ENCODE peak calls at places on chromosomes 1 and 21, in nine cellular contexts. G, Q, H, B, N, L, F, D and V are unnamed samples.

GRCh38 chr1:87436534-87436933 is 107.9 kb downstream of the LMO4 start:
- DNase-seq in Q (no peak), G (no peak), H (no peak), D (no peak), N (no peak), L (no peak), F (no peak), B (no peak), V (no peak)

GRCh38 chr1:1402081-1402900 is 3.2 kb upstream of the CCNL2 start:
- DNase-seq in H (no peak), F (no peak), Q (no peak), G (no peak), N (peak), D (peak), L (no peak), B (peak), V (no peak)

GRCh38 chr1:35708179-35708891 is 10.3 kb downstream of the C1orf216 start:
- DNase-seq in Q (peak), N (no peak), F (no peak), H (no peak), G (no peak), D (no peak), B (no peak), L (no peak), V (no peak)

GRCh38 chr1:112389689-112390088 is 6.3 kb upstream of the CTTNBP2NL start:
- DNase-seq in N (no peak), D (no peak), H (peak), B (no peak), G (no peak), F (no peak), Q (no peak), L (no peak), V (no peak)

GRCh38 chr21:41733951-41734689 is 32.7 kb downstream of the RIPK4 start:
- DNase-seq in D (no peak), G (no peak), B (no peak), H (no peak), Q (no peak), F (no peak), L (no peak), N (no peak), V (no peak)

GRCh38 chr1:113615425-113615824 is 143.9 kb downstream of the PHTF1 start:
- DNase-seq in Q (no peak), H (no peak), D (no peak), F (no peak), B (no peak), G (no peak), N (peak), L (no peak), V (no peak)

GRCh38 chr1:228337711-228338520 is 68.7 kb downstream of the TRIM11 start:
- DNase-seq in D (no peak), N (no peak), L (peak), Q (peak), F (no peak), G (no peak), H (no peak), B (no peak), V (no peak)

GRCh38 chr1:30472009-30472408 is 251.4 kb downstream of the MATN1 start:
- DNase-seq in B (no peak), N (no peak), D (no peak), F (no peak), G (no peak), H (no peak), L (peak), Q (peak), V (no peak)

GRCh38 chr1:42239555-42239954 is 75.0 kb upstream of the GUCA2A start:
- DNase-seq in H (no peak), G (no peak), D (no peak), B (no peak), L (no peak), F (no peak), N (no peak), Q (no peak), V (no peak)

GRCh38 chr1:5975133-5975880 is 16.9 kb downstream of the NPHP4 start:
- DNase-seq in B (peak), G (peak), Q (peak), N (peak), H (no peak), L (peak), F (peak), D (no peak), V (no peak)

GRCh38 chr1:52554756-52555155 is 1.9 kb upstream of the TUT4 start:
- DNase-seq in H (no peak), Q (no peak), L (no peak), F (no peak), D (no peak), N (no peak), B (no peak), G (no peak), V (no peak)

GRCh38 chr1:56064705-56065104 is 514.7 kb downstream of the PLPP3 start:
- DNase-seq in G (no peak), N (peak), D (no peak), L (no peak), Q (no peak), F (no peak), H (no peak), B (peak), V (no peak)

GRCh38 chr1:182615468-182616129 is 11.4 kb upstream of the RGS16 start:
- DNase-seq in D (no peak), G (no peak), F (no peak), B (no peak), Q (no peak), N (no peak), L (peak), H (no peak), V (no peak)

GRCh38 chr21:46385846-46386725 is 62.1 kb downstream of the PCNT start:
- DNase-seq in D (no peak), N (no peak), F (no peak), Q (no peak), G (no peak), H (no peak), L (no peak), B (no peak), V (no peak)

GRCh38 chr1:6580588-6581270 is 935 bp downstream of the ZBTB48 start:
- DNase-seq in Q (no peak), G (no peak), L (peak), D (no peak), B (no peak), N (peak), H (no peak), F (no peak), V (no peak)

GRCh38 chr1:89125571-89126233 is at the start of gene GBP2:
- DNase-seq in B (peak), N (peak), H (no peak), D (no peak), F (no peak), Q (no peak), G (peak), L (no peak), V (no peak)

GRCh38 chr21:20459838-20460237 is 538.4 kb upstream of the NCAM2 start:
- DNase-seq in L (no peak), H (no peak), B (no peak), D (no peak), G (no peak), F (no peak), N (peak), Q (no peak), V (no peak)

GRCh38 chr1:147579532-147580199 is 38.4 kb downstream of the BCL9 start:
- DNase-seq in B (peak), G (no peak), H (peak), F (no peak), L (peak), Q (no peak), N (no peak), D (no peak), V (no peak)

GRCh38 chr1:113072141-113072756 is 749 bp upstream of the LRIG2 start:
- DNase-seq in Q (no peak), B (no peak), D (no peak), N (no peak), G (no peak), L (no peak), F (no peak), H (no peak), V (no peak)

GRCh38 chr1:145983959-145984830 is 12.2 kb downstream of the TXNIP start:
- DNase-seq in G (peak), L (no peak), H (no peak), F (no peak), B (no peak), D (no peak), N (no peak), Q (no peak), V (no peak)

GRCh38 chr1:217281332-217281731 is 349.6 kb downstream of the GPATCH2 start:
- DNase-seq in D (no peak), Q (no peak), F (no peak), G (no peak), N (no peak), H (no peak), B (no peak), L (no peak), V (no peak)

DNA sequence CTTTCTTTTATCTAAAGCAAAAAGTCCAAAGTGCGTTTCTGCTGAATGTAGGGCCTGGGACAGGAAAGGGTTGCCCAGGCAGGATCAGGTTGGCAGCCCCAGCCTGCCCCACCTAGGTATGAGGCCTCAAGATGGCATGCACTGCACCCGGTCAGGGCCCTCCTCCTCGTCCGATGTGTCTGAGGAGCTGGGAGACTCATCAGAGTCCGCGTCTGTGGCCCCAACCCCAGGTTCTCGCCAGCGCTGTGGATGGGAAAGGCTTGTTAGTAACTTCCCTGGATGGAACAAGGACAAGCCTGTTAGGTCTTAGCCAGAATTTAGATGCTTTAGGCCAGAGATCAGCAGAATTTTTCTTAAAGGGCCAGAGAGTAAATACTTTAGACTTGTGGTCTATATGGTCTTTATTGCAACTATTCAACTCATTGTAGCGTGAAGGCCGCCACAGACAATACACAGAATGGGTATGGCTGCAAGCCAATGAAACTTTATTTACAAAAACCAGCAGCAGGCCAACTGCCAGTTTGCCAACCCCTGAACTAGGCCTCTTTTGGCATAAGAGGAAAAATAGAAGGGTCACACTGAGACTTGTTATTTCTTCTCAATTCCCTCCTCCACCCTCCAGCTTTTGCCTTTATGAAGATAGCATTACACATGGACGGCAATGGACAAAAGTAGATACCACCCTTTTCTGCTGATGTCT is 12.4 kb downstream of the PEA15 start:
- DNase-seq in D (no peak), H (no peak), F (no peak), L (no peak), B (no peak), G (no peak), N (no peak), Q (no peak), V (no peak)
- H3K27ac ChIP-seq in D (no peak), H (peak), F (no peak), L (no peak), B (no peak), G (no peak), N (no peak), Q (peak), V (peak)

DNA sequence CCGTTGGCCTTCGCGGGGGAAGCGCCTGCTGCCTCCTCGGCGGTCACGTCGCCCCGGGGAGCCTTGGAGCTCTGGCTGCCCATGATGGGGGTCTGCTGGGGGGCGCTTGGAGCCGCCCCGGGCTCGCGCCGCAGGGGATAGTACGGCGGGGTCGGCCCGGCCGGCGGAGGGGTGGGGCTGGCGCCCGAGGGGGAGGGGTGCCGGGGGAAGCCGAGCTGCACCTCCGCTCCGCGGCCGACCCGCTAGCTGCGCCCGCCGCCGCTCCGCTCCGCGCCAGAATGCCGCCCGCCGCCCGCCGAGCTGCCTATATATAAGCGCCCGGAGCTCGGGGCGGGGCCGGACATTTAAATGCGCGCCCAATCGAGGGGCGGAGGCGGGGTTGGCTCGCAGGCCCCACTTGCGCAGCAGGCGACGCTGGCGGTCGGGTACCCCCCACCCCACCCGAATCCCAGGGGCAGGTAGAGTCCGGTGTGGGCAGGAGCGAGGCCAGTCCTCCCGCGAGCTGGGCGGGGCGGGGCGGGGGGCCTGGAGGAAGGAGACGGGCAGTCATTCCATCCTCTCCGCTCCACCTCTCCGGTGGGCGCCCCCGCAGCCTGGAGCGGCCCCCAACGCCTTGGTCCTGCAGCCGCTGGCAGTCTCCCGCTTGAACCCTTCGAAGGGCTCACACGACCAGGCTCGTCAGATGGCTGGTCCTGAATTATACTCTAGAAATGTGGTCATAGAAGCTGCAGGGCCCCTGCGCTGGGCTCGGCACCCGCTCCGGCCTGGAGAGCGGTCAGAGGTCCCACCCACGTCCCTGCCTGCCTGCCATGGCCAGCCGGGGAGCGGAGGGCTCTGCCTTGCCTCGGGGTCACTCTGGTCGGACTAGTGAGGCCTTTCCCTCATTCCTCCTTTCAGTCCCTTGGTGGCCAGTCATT is at the start of gene MARCKSL1:
- DNase-seq in D (no peak), L (peak), N (peak), B (peak), H (peak), G (peak), F (peak), Q (peak), V (peak)
- H3K27ac ChIP-seq in D (peak), L (peak), N (no peak), B (peak), H (peak), G (peak), F (no peak), Q (peak), V (peak)

GRCh38 chr1:209659909-209660308 is 7.7 kb upstream of the LAMB3 start:
- DNase-seq in N (peak), L (no peak), F (no peak), Q (no peak), G (no peak), B (no peak), D (no peak), H (no peak), V (no peak)

GRCh38 chr1:209655832-209656231 is 3.6 kb upstream of the LAMB3 start:
- DNase-seq in N (peak), D (no peak), Q (no peak), L (no peak), G (no peak), F (no peak), H (no peak), B (no peak), V (no peak)

GRCh38 chr1:209657140-209657879 is 5.1 kb upstream of the LAMB3 start:
- DNase-seq in L (no peak), G (no peak), N (peak), B (no peak), H (no peak), Q (no peak), F (no peak), D (no peak), V (no peak)

GRCh38 chr1:209655412-209655811 is 3.2 kb upstream of the LAMB3 start:
- DNase-seq in B (no peak), Q (no peak), F (no peak), H (no peak), D (no peak), L (no peak), N (peak), G (no peak), V (no peak)

DNA sequence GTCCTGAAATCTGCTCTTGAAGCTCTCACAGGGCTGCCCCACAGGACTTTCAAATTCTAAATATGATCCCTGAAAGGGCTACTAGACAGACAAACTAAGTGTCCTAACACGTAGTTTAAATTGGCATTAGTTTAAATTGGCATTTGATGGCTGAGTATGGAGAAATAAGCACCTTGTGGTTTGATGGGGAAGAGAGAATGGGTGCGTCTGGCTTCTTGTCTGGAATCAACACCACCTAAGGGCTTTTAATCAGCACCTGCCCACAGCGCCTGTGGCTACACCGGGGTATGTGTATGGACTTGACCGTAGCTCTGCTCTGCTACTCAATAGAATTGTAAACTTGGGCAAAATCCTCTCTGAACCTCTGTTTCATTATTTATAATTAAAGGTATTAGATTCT is 5.7 kb upstream of the LAMB3 start:
- DNase-seq in N (no peak), B (no peak), G (no peak), L (no peak), H (no peak), D (no peak), Q (no peak), F (no peak), V (no peak)
- H3K27ac ChIP-seq in N (peak), B (no peak), G (no peak), L (no peak), H (no peak), D (no peak), Q (no peak), F (no peak), V (peak)

GRCh38 chr1:15172405-15173259 is 19.1 kb downstream of the TMEM51 start:
- DNase-seq in F (no peak), N (no peak), L (peak), G (no peak), H (no peak), D (no peak), B (no peak), Q (no peak), V (peak)

GRCh38 chr1:15170071-15170470 is 16.5 kb downstream of the TMEM51 start:
- DNase-seq in D (no peak), Q (no peak), B (no peak), H (no peak), L (no peak), G (no peak), N (no peak), F (no peak), V (no peak)

GRCh38 chr1:15173863-15174614 is 20.5 kb downstream of the TMEM51 start:
- DNase-seq in N (no peak), G (no peak), H (no peak), L (peak), B (no peak), F (no peak), Q (no peak), D (no peak), V (no peak)

GRCh38 chr1:15168479-15168878 is 14.9 kb downstream of the TMEM51 start:
- DNase-seq in D (peak), F (no peak), L (peak), G (no peak), N (peak), H (no peak), B (peak), Q (no peak), V (no peak)

DNA sequence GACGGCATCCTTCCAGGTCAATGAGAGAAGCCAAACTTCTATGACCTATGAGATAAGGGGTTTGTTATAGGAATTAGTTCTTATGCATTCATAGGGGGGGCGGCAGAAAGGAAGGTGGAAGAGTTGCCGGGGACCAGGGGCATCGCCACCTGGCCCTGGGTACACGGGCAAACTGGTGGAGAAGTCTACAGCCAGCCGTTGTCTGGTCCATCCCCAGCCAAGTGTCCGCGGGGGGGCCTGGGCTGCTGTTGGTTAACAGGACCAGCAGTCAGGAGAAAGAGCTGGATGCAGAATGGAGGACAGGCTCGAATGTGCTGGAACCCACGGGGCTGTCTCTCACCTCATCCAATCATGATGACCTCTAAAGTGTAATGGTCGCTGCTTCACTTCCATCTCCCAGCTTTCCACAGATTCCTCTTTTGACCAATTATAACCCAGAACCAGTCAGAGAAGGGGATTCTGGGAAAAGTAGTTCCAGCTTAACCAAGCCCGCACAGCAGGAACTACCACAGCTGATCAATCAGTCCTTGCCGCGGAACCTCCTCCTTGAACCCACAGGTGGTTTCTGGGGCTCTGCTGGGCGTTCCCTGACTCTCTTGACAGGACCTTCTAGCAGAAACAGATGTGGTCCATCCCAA is 17.8 kb downstream of the TMEM51 start:
- DNase-seq in G (no peak), N (no peak), B (no peak), F (no peak), H (no peak), L (peak), Q (no peak), D (no peak), V (no peak)
- H3K27ac ChIP-seq in G (no peak), N (no peak), B (peak), F (no peak), H (no peak), L (no peak), Q (no peak), D (peak), V (peak)

GRCh38 chr1:203267912-203268311 is 37.4 kb upstream of the BTG2 start:
- DNase-seq in N (no peak), L (no peak), G (no peak), Q (no peak), D (no peak), B (no peak), F (no peak), H (no peak), V (peak)

GRCh38 chr1:203264052-203264501 is 34.6 kb upstream of the CHIT1 start:
- DNase-seq in G (no peak), L (no peak), Q (no peak), F (no peak), H (no peak), N (no peak), D (no peak), B (no peak), V (no peak)

GRCh38 chr1:203265541-203265940 is 36.1 kb upstream of the CHIT1 start:
- DNase-seq in G (no peak), N (peak), F (no peak), L (no peak), D (no peak), Q (no peak), H (no peak), B (no peak), V (no peak)

GRCh38 chr1:203267347-203267846 is 37.9 kb upstream of the BTG2 start:
- DNase-seq in H (peak), N (peak), Q (peak), G (peak), L (peak), F (peak), D (peak), B (peak), V (peak)

GRCh38 chr1:203263496-203263895 is 34.0 kb upstream of the CHIT1 start:
- DNase-seq in F (no peak), H (no peak), N (no peak), Q (no peak), D (no peak), L (no peak), B (no peak), G (no peak), V (no peak)
- H3K27ac ChIP-seq in F (no peak), H (no peak), N (no peak), Q (peak), D (no peak), L (no peak), B (no peak), G (no peak), V (peak)

DNA sequence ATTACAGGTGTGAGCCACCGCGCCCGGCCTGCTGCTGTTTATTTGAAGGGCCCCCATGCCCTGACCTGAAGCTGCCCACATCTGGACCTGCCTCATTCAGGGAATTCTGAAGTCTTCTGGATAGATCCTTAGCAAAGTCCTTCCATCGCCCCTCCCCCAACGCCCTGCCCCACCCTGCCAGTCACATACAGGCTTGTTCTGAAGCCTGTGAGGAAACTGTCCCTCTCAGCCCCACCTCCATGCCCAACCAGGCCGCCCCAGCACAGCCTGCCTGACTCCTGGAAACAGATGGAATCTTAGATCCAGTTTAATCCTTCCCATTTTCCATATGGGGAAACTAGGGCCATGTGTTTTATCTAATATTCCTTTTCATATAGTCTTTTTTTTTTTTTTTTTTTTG is 44.5 kb upstream of the GPR37L1 start:
- DNase-seq in B (no peak), F (no peak), N (no peak), Q (no peak), D (no peak), H (no peak), G (no peak), L (no peak), V (no peak)
- H3K27ac ChIP-seq in B (peak), F (no peak), N (no peak), Q (no peak), D (no peak), H (no peak), G (no peak), L (no peak), V (no peak)